ENCODE peak calls at places on chromosomes 12 and 14, in nine cellular contexts. Q, I, J, X, B, A, M, U and R are unnamed samples.
A peak's percentile ranks its signal among the peaks of the same experiment; 100 is the strongest.

GRCh38 chr12:51667269-51667668 is 76.2 kb downstream of the SCN8A start:
- DNase-seq in Q (no peak), I (no peak), J (no peak), X (no peak), B (no peak), A (no peak), M (no peak), U (no peak), R (no peak)

GRCh38 chr12:4506870-4507269 is 31.8 kb upstream of the RAD51AP1 start:
- DNase-seq in Q (no peak), I (peak; percentile 32), J (peak; percentile 20), X (no peak), B (peak; percentile 78), A (peak; percentile 55), M (no peak), U (peak; percentile 60), R (peak; percentile 14)

GRCh38 chr14:93975791-93976476 is 436 bp downstream of the ASB2 start:
- DNase-seq in Q (no peak), I (no peak), J (no peak), X (no peak), B (no peak), A (no peak), M (peak; percentile 28), U (peak; percentile 71), R (no peak)

GRCh38 chr12:12608557-12608957 is 3.1 kb upstream of the CREBL2 start:
- DNase-seq in Q (no peak), I (peak; percentile 35), J (no peak), X (no peak), B (no peak), A (no peak), M (no peak), U (peak; percentile 33), R (no peak)

GRCh38 chr12:76031081-76031413 is 529 bp downstream of the PHLDA1 start:
- DNase-seq in Q (no peak), I (no peak), J (peak; percentile 57), X (no peak), B (no peak), A (no peak), M (no peak), U (no peak), R (no peak)

GRCh38 chr12:129928643-129929042 is 24.8 kb upstream of the TMEM132D start:
- DNase-seq in Q (no peak), I (no peak), J (no peak), X (no peak), B (no peak), A (no peak), M (no peak), U (no peak), R (no peak)

GRCh38 chr14:36518586-36519430 is 1.2 kb downstream of the NKX2-1 start:
- DNase-seq in Q (no peak), I (no peak), J (no peak), X (no peak), B (no peak), A (no peak), M (no peak), U (no peak), R (no peak)

GRCh38 chr14:68089146-68089715 is 269.7 kb downstream of the RAD51B start:
- DNase-seq in Q (no peak), I (no peak), J (no peak), X (no peak), B (peak; percentile 88), A (peak; percentile 69), M (peak; percentile 19), U (no peak), R (no peak)